ENCODE peak calls at places on chromosomes 4 and X, in four cellular contexts. One of them, this sample, is unnamed.

GRCh38 chr4:71944956-71945355 is 86.8 kb upstream of the NPFFR2 start:
- DNase-seq in K562: no peak
- DNase-seq in GM12878: no peak
- DNase-seq in HepG2: no peak
- DNase-seq in this sample: no peak

GRCh38 chrX:35340451-35340850 is 397.9 kb downstream of the FAM47B start:
- DNase-seq in K562: no peak
- DNase-seq in GM12878: no peak
- DNase-seq in HepG2: no peak
- DNase-seq in this sample: no peak

GRCh38 chrX:119235872-119236598 is at the start of gene PGRMC1:
- DNase-seq in K562: peak; percentile 95
- DNase-seq in GM12878: peak; percentile 15
- DNase-seq in HepG2: peak; percentile 55
- DNase-seq in this sample: peak; percentile 57

GRCh38 chrX:9102956-9103355 is 69.0 kb upstream of the FAM9B start:
- DNase-seq in K562: no peak
- DNase-seq in GM12878: no peak
- DNase-seq in HepG2: no peak
- DNase-seq in this sample: no peak

GRCh38 chr4:130178106-130178505 is 1082.2 kb downstream of the C4orf33 start:
- DNase-seq in K562: no peak
- DNase-seq in GM12878: no peak
- DNase-seq in HepG2: no peak
- DNase-seq in this sample: no peak

GRCh38 chr4:1661695-1662094 is 22.4 kb downstream of the FAM53A start:
- DNase-seq in K562: no peak
- DNase-seq in GM12878: no peak
- DNase-seq in HepG2: peak; percentile 24
- DNase-seq in this sample: peak; percentile 38

GRCh38 chrX:8913665-8914409 is 112.7 kb upstream of the FAM9A start:
- DNase-seq in K562: no peak
- DNase-seq in GM12878: no peak
- DNase-seq in HepG2: no peak
- DNase-seq in this sample: peak; percentile 3

GRCh38 chrX:81174286-81174685 is 27.4 kb downstream of the HMGN5 start:
- DNase-seq in K562: no peak
- DNase-seq in GM12878: no peak
- DNase-seq in HepG2: peak; percentile 3
- DNase-seq in this sample: no peak

GRCh38 chr4:93178279-93178678 is 650.3 kb upstream of the ATOH1 start:
- DNase-seq in K562: no peak
- DNase-seq in GM12878: no peak
- DNase-seq in HepG2: no peak
- DNase-seq in this sample: no peak

GRCh38 chr4:25750874-25751273 is 95.2 kb downstream of the SLC34A2 start:
- DNase-seq in K562: no peak
- DNase-seq in GM12878: no peak
- DNase-seq in HepG2: no peak
- DNase-seq in this sample: no peak

GRCh38 chr4:140096483-140096861 is 57.5 kb downstream of the MAML3 start:
- DNase-seq in K562: no peak
- DNase-seq in GM12878: no peak
- DNase-seq in HepG2: no peak
- DNase-seq in this sample: no peak

GRCh38 chr4:94390804-94391410 is 48.3 kb upstream of the HPGDS start:
- DNase-seq in K562: peak; percentile 26
- DNase-seq in GM12878: no peak
- DNase-seq in HepG2: peak; percentile 20
- DNase-seq in this sample: peak; percentile 10

GRCh38 chr4:146278986-146279385 is 64.6 kb downstream of the REELD1 start:
- DNase-seq in K562: no peak
- DNase-seq in GM12878: no peak
- DNase-seq in HepG2: no peak
- DNase-seq in this sample: no peak

GRCh38 chrX:15602761-15603160 is 2.0 kb upstream of the ACE2 start:
- DNase-seq in K562: no peak
- DNase-seq in GM12878: no peak
- DNase-seq in HepG2: no peak
- DNase-seq in this sample: no peak

GRCh38 chr4:117010695-117011094 is 74.7 kb downstream of the TRAM1L1 start:
- DNase-seq in K562: no peak
- DNase-seq in GM12878: no peak
- DNase-seq in HepG2: no peak
- DNase-seq in this sample: no peak

GRCh38 chr4:177446571-177446970 is 4.3 kb upstream of the AGA start:
- DNase-seq in K562: no peak
- DNase-seq in GM12878: no peak
- DNase-seq in HepG2: no peak
- DNase-seq in this sample: no peak

GRCh38 chr4:177444911-177445736 is 2.9 kb upstream of the AGA start:
- DNase-seq in K562: no peak
- DNase-seq in GM12878: no peak
- DNase-seq in HepG2: no peak
- DNase-seq in this sample: no peak

GRCh38 chr4:177441061-177441802 is 1.0 kb downstream of the AGA start:
- DNase-seq in K562: peak; percentile 15
- DNase-seq in GM12878: peak; percentile 17
- DNase-seq in HepG2: peak; percentile 23
- DNase-seq in this sample: peak; percentile 17

GRCh38 chr4:177442623-177443155 is 452 bp upstream of the AGA start:
- DNase-seq in K562: no peak
- DNase-seq in GM12878: peak; percentile 38
- DNase-seq in HepG2: peak; percentile 8
- DNase-seq in this sample: no peak

DNA sequence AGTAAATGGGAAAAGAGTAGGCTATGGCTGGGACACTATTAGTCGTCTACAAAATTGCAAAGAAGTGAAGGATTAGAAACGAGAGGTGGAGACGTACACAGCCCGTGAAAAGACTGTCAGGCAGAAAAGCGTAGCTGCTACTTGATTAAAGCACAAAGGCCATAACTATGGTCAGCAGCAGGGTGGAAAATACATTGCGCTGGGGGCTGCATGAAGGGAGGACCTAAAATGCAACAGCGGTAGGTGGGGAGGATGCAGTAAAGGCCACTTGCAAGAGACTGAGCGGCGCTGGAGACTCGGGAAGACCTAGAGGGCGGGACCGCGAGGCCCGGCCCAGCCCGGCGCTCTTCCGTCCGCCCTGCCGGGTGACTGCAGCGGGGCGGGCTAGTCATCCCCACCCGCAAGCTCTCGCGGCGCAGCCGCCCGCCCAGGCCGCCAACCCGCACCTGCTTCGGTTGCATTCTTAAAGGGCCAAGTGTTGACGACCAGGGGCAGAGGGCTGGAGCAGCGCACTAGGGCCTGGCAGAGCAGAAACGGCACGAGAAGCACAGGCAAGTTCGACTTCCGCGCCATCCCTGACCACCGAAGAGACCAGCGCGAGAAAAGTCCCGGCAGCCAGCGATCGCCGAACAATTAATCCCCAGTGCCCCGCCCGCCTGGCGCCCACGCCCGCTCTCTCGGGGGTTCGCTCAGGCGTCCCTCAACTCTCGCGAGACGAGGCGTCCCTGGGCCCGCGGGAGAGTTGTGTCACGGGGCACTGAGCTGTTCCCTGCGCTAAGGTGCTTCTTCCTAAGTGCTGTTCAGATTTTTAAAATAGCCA is at the start of gene AGA:
- DNase-seq in K562: peak; percentile 94
- DNase-seq in GM12878: peak; percentile 74
- DNase-seq in HepG2: peak; percentile 87
- DNase-seq in this sample: peak; percentile 91
- TF ChIP-seq REST in K562: no peak
- TF ChIP-seq REST in GM12878: no peak
- TF ChIP-seq REST in HepG2: no peak
- TF ChIP-seq REST in this sample: peak; percentile 92

GRCh38 chrX:39726810-39727209 is 370.9 kb downstream of the BCOR start:
- DNase-seq in K562: no peak
- DNase-seq in GM12878: no peak
- DNase-seq in HepG2: no peak
- DNase-seq in this sample: no peak
- TF ChIP-seq MYC in K562: no peak
- TF ChIP-seq MYC in GM12878: no peak
- TF ChIP-seq MYC in HepG2: no peak
- TF ChIP-seq MYC in this sample: no peak

GRCh38 chrX:38513087-38513742 is 48.1 kb upstream of the TSPAN7 start:
- DNase-seq in K562: no peak
- DNase-seq in GM12878: no peak
- DNase-seq in HepG2: peak; percentile 0
- DNase-seq in this sample: peak; percentile 3
- TF ChIP-seq REST in K562: no peak
- TF ChIP-seq REST in GM12878: no peak
- TF ChIP-seq REST in HepG2: no peak
- TF ChIP-seq REST in this sample: no peak

GRCh38 chrX:2677764-2678163 is 13.3 kb upstream of the CD99 start:
- DNase-seq in K562: peak; percentile 31
- DNase-seq in GM12878: no peak
- DNase-seq in HepG2: no peak
- DNase-seq in this sample: peak; percentile 94
- TF ChIP-seq MYC in K562: no peak
- TF ChIP-seq MYC in GM12878: no peak
- TF ChIP-seq MYC in HepG2: no peak
- TF ChIP-seq MYC in this sample: no peak

GRCh38 chr4:7293703-7294102 is 101.4 kb downstream of the SORCS2 start:
- DNase-seq in K562: no peak
- DNase-seq in GM12878: no peak
- DNase-seq in HepG2: no peak
- DNase-seq in this sample: no peak
- TF ChIP-seq REST in K562: no peak
- TF ChIP-seq REST in GM12878: no peak
- TF ChIP-seq REST in HepG2: no peak
- TF ChIP-seq REST in this sample: no peak

GRCh38 chr4:34293459-34293858 is 1950.9 kb downstream of the ARAP2 start:
- DNase-seq in K562: no peak
- DNase-seq in GM12878: no peak
- DNase-seq in HepG2: no peak
- DNase-seq in this sample: no peak
- TF ChIP-seq MYC in K562: no peak
- TF ChIP-seq MYC in GM12878: no peak
- TF ChIP-seq MYC in HepG2: no peak
- TF ChIP-seq MYC in this sample: no peak

DNA sequence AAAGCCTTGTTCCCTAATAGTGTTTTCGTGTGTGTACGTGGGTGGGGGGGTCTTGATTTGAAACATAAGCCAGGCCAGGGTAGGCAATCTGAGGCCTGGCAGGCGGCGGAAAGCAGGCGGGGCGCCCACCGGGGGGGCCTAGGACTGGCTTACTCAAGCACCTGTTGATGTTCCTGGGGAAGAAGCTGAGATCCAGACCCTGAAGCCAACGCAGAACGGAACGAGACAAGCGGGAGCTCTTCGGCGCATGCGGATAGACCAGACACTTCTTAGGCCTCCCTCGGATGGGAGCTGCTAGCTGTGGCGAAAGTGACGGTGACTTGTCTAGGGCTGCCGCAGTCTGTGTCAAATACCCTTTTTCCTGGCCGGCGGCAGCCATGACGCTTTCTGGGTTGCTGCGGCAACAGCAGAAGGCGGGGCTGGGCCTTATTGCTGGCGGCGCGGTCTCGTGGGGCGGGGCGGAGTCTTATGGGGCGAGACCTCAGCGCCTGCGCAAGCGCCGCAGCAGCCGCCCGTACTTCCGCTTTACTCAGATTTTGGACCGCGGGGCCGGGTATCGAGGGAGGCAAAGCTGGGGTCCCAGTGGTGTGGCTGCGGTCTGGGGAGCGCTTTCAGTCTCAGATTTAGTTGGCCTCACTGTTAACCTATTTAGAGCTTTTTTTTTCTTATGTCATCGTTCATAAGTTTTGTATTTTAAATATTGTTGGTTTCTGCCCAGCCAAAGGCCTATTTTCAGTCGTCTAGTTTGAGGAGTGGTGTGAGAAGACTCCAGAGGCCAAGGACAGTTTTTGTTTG is at the start of gene SPATA4:
- DNase-seq in K562: peak; percentile 94
- DNase-seq in GM12878: peak; percentile 84
- DNase-seq in HepG2: peak; percentile 65
- DNase-seq in this sample: peak; percentile 90
- TF ChIP-seq REST in K562: no peak
- TF ChIP-seq REST in GM12878: no peak
- TF ChIP-seq REST in HepG2: no peak
- TF ChIP-seq REST in this sample: no peak

GRCh38 chr4:184537269-184538022 is 63.1 kb upstream of the IRF2 start:
- DNase-seq in K562: peak; percentile 94
- DNase-seq in GM12878: peak; percentile 81
- DNase-seq in HepG2: peak; percentile 89
- DNase-seq in this sample: peak; percentile 66

GRCh38 chr4:184538023-184538599 is 63.8 kb upstream of the IRF2 start:
- DNase-seq in K562: peak; percentile 83
- DNase-seq in GM12878: peak; percentile 83
- DNase-seq in HepG2: peak; percentile 85
- DNase-seq in this sample: peak; percentile 66

GRCh38 chr4:184534511-184535391 is 60.4 kb upstream of the IRF2 start:
- DNase-seq in K562: no peak
- DNase-seq in GM12878: peak; percentile 76
- DNase-seq in HepG2: peak; percentile 43
- DNase-seq in this sample: no peak

GRCh38 chr4:184536881-184537248 is 62.5 kb upstream of the IRF2 start:
- DNase-seq in K562: peak; percentile 18
- DNase-seq in GM12878: no peak
- DNase-seq in HepG2: no peak
- DNase-seq in this sample: no peak

DNA sequence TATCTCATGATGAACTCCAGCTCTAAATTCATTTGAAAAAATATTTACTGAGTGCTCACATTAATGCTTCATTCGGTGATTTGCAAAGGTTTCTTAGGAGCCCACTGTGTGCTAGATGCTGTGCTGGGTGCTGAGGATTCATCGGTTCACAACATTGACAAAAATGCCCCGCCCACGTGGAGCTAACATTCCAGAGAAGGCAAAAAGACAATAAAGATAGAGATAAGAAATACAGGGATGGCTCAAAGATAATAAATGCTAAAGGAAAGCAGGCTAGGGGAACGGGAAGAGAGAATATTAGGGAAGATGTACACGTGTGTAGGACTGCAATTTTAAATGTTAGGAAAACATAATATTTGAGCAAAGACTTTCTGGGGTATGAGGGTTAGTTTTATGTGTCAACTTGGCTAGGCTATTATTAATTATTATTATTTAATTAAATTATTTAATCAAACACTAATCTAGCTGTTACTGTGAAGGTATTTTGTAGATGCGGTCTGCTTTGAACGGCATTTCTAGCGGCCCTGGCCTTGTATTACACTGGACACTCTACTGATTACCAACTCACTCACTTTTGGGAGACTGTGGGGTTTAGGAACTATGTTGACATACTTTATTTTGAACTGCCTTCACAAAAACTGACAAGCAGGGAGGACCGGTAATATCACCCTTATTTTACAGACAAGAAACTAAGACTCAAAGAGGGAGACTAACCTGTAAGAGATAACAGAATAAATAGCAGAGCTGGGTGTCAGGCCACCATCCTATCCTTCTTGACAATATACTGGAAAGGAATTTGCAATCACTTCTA is 61.9 kb upstream of the IRF2 start:
- DNase-seq in K562: no peak
- DNase-seq in GM12878: no peak
- DNase-seq in HepG2: no peak
- DNase-seq in this sample: no peak
- TF ChIP-seq MYC in K562: no peak
- TF ChIP-seq MYC in GM12878: no peak
- TF ChIP-seq MYC in HepG2: no peak
- TF ChIP-seq MYC in this sample: no peak

GRCh38 chr4:15864771-15865566 is 73.6 kb downstream of the FGFBP1 start:
- DNase-seq in K562: no peak
- DNase-seq in GM12878: no peak
- DNase-seq in HepG2: no peak
- DNase-seq in this sample: no peak
- TF ChIP-seq REST in K562: no peak
- TF ChIP-seq REST in GM12878: no peak
- TF ChIP-seq REST in HepG2: no peak
- TF ChIP-seq REST in this sample: no peak

GRCh38 chr4:77152421-77152820 is 4.6 kb upstream of the CCNG2 start:
- DNase-seq in K562: no peak
- DNase-seq in GM12878: no peak
- DNase-seq in HepG2: no peak
- DNase-seq in this sample: no peak
- TF ChIP-seq MYC in K562: no peak
- TF ChIP-seq MYC in GM12878: no peak
- TF ChIP-seq MYC in HepG2: no peak
- TF ChIP-seq MYC in this sample: no peak